ENCODE peak calls at places on chromosomes 16 and 17, in seven cellular contexts. X, K, F, H, B, N and T are unnamed samples.

GRCh38 chr16:58307583-58308312 is 12.9 kb upstream of the PRSS54 start:
- DNase-seq in X (no peak), K (no peak), F (no peak), H (no peak), B (no peak), N (no peak), T (no peak)

GRCh38 chr16:17138801-17139200 is 332.0 kb downstream of the XYLT1 start:
- DNase-seq in X (peak; percentile 88), K (no peak), F (no peak), H (no peak), B (no peak), N (no peak), T (no peak)

GRCh38 chr17:80855968-80856862 is 135.4 kb upstream of the CHMP6 start:
- DNase-seq in X (no peak), K (peak; percentile 87), F (no peak), H (no peak), B (peak; percentile 97), N (no peak), T (peak; percentile 98)

GRCh38 chr16:15856901-15857778 is at the start of gene MYH11:
- DNase-seq in X (peak; percentile 72), K (peak; percentile 85), F (no peak), H (no peak), B (no peak), N (no peak), T (no peak)

GRCh38 chr17:73652886-73653480 is 8.7 kb upstream of the SDK2 start:
- DNase-seq in X (no peak), K (no peak), F (no peak), H (no peak), B (no peak), N (no peak), T (no peak)

GRCh38 chr17:41340934-41341861 is 9.4 kb downstream of the KRT33A start:
- DNase-seq in X (no peak), K (no peak), F (no peak), H (no peak), B (no peak), N (no peak), T (no peak)

GRCh38 chr16:31265329-31266245 is 5.8 kb downstream of the ITGAM start:
- DNase-seq in X (peak; percentile 47), K (no peak), F (peak; percentile 64), H (peak; percentile 39), B (peak; percentile 95), N (no peak), T (peak; percentile 78)

GRCh38 chr16:87501117-87501516 is 8.3 kb upstream of the ZCCHC14 start:
- DNase-seq in X (no peak), K (no peak), F (no peak), H (no peak), B (no peak), N (no peak), T (no peak)

GRCh38 chr16:56409195-56409594 is 16.1 kb downstream of the AMFR start:
- DNase-seq in X (no peak), K (no peak), F (no peak), H (no peak), B (no peak), N (no peak), T (peak; percentile 19)

GRCh38 chr17:82050761-82051641 is 610 bp downstream of the RFNG start:
- DNase-seq in X (peak; percentile 85), K (no peak), F (no peak), H (no peak), B (no peak), N (no peak), T (no peak)

GRCh38 chr17:8986295-8986694 is 20.8 kb upstream of the PIK3R5 start:
- DNase-seq in X (no peak), K (no peak), F (no peak), H (no peak), B (no peak), N (no peak), T (no peak)